ENCODE peak calls at places on chromosome 2, in five cellular contexts. R is astrocyte of the spinal cord, O is Calu3, A is left ventricle myocardium inferior, H is AG10803. G is an unnamed sample.

GRCh38 chr2:84965192-84965516 is 5.8 kb upstream of the KCMF1 start:
- DNase-seq in H (no peak), O (no peak), A (no peak), R (no peak), G (no peak)

GRCh38 chr2:174752403-174753037 is 11.8 kb downstream of the CHRNA1 start:
- DNase-seq in O (no peak), R (peak; percentile 54), A (no peak), H (no peak), G (no peak)

GRCh38 chr2:235618039-235618438 is 124.2 kb downstream of the AGAP1 start:
- DNase-seq in H (peak; percentile 39), O (no peak), A (no peak), R (peak; percentile 71), G (no peak)

GRCh38 chr2:106886916-106887758 is 1.2 kb upstream of the ST6GAL2 start:
- DNase-seq in R (peak; percentile 41), H (no peak), O (no peak), A (peak; percentile 30), G (peak; percentile 53)

GRCh38 chr2:12556762-12557161 is 160.0 kb upstream of the TRIB2 start:
- DNase-seq in H (peak; percentile 43), R (peak; percentile 71), A (no peak), O (peak; percentile 6), G (no peak)

GRCh38 chr2:236204953-236205352 is 36.8 kb upstream of the GBX2 start:
- DNase-seq in A (no peak), O (no peak), H (no peak), R (no peak), G (no peak)

GRCh38 chr2:186459009-186459408 is 27.1 kb upstream of the ZC3H15 start:
- DNase-seq in H (peak; percentile 23), A (no peak), R (peak; percentile 10), O (no peak), G (no peak)

GRCh38 chr2:200677721-200678532 is 92.1 kb downstream of the AOX1 start:
- DNase-seq in H (peak; percentile 86), O (no peak), A (peak; percentile 22), R (peak; percentile 83), G (no peak)

GRCh38 chr2:207624170-207625013 is 802 bp downstream of the METTL21A start:
- DNase-seq in O (peak; percentile 61), H (peak; percentile 66), R (peak; percentile 77), A (peak; percentile 73), G (peak; percentile 78)

GRCh38 chr2:234676859-234677450 is 180.1 kb upstream of the ARL4C start:
- DNase-seq in R (no peak), H (no peak), A (no peak), O (no peak), G (no peak)

GRCh38 chr2:127049927-127050802 is 56.8 kb downstream of the BIN1 start:
- DNase-seq in R (peak; percentile 22), A (peak; percentile 57), O (peak; percentile 78), H (peak; percentile 42), G (peak; percentile 86)

GRCh38 chr2:191501390-191502168 is 176.4 kb upstream of the NABP1 start:
- DNase-seq in O (no peak), A (no peak), R (peak; percentile 75), H (peak; percentile 73), G (no peak)
- TF ChIP-seq CTCF in O (peak; percentile 41), A (peak; percentile 84), R (peak; percentile 58), H (peak; percentile 81), G (peak; percentile 24)

GRCh38 chr2:67213677-67214402 is 183.3 kb upstream of the ETAA1 start:
- DNase-seq in H (no peak), A (no peak), R (no peak), O (no peak), G (no peak)

GRCh38 chr2:67209107-67209506 is 188.0 kb upstream of the ETAA1 start:
- DNase-seq in R (no peak), A (no peak), H (no peak), O (no peak), G (no peak)

GRCh38 chr2:67213270-67213670 is 183.9 kb upstream of the ETAA1 start:
- DNase-seq in A (no peak), H (no peak), O (no peak), R (no peak), G (no peak)

GRCh38 chr2:67214585-67215184 is 182.4 kb upstream of the ETAA1 start:
- DNase-seq in O (no peak), H (no peak), R (no peak), A (no peak), G (no peak)

GRCh38 chr2:67210430-67210829 is 186.7 kb upstream of the ETAA1 start:
- DNase-seq in O (no peak), H (no peak), A (no peak), R (no peak), G (no peak)
- TF ChIP-seq CTCF in O (no peak), H (no peak), A (no peak), R (no peak), G (peak; percentile 32)

GRCh38 chr2:70005752-70006446 is 44.5 kb upstream of the ASPRV1 start:
- DNase-seq in R (no peak), H (no peak), O (no peak), A (no peak), G (no peak)
- TF ChIP-seq CTCF in R (no peak), H (no peak), O (no peak), A (no peak), G (no peak)

DNA sequence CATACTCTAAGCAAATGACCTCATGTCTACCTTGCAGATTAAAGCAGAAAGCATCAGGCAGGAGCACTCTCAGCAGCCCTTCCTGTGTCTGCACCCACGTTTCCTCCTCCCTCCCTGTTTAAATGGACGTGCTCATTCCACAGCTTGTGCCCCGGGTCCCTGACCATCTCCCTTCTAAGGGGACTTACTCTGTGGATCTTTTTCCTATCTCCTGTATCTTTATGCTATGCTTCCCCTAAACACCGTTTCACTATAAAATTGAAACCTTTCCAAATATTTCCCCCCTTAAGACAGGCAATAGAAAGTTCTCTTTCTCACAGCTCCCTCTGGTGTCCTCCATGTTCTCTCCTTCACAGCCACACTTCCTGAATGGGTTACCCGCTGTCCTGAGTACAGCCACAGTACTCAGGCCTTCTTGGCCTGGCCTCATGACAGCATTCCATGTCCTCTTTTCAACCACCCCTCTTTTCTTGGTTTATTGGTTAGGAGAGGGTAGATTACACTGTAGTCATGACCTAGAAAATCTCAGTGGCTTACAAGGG is 41.1 kb downstream of the TMEM185B start:
- DNase-seq in O (no peak), H (no peak), A (no peak), R (no peak), G (no peak)
- TF ChIP-seq CTCF in O (no peak), H (no peak), A (no peak), R (no peak), G (no peak)

GRCh38 chr2:219459460-219460311 is 25.0 kb downstream of the SPEG start:
- DNase-seq in H (peak; percentile 57), O (peak; percentile 72), A (peak; percentile 64), R (peak; percentile 52), G (peak; percentile 80)
- TF ChIP-seq CTCF in H (peak; percentile 95), O (peak; percentile 93), A (peak; percentile 92), R (peak; percentile 98), G (peak; percentile 87)